ENCODE peak calls at places on chromosomes 16 and 17, in five cellular contexts. B is breast epithelium, A is stomach, Y is testis, I is heart left ventricle. Z is an unnamed sample. For H3K4me1, the result is how much of the 10 kb centered on the place peaks cover.

GRCh38 chr17:75105269-75106080 is 4.3 kb upstream of the ARMC7 start:
- DNase-seq in Y (peak), I (no peak), A (peak), B (no peak), Z (no peak)

GRCh38 chr17:81589612-81590011 is 37.5 kb upstream of the FAAP100 start:
- DNase-seq in B (no peak), Y (no peak), I (no peak), A (no peak), Z (no peak)

GRCh38 chr17:35486920-35487727 is 38.6 kb upstream of the SLFN13 start:
- DNase-seq in Y (no peak), A (peak), I (peak), B (peak), Z (peak)

GRCh38 chr17:45288825-45289224 is 26.9 kb upstream of the SPATA32 start:
- DNase-seq in I (peak), B (peak), Y (no peak), A (peak), Z (peak)

GRCh38 chr17:4759776-4760236 is 11.9 kb upstream of the TM4SF5 start:
- DNase-seq in A (no peak), B (no peak), I (no peak), Y (no peak), Z (no peak)

GRCh38 chr17:32723310-32723955 is 153.5 kb downstream of the MYO1D start:
- DNase-seq in Y (no peak), B (no peak), I (peak), A (no peak), Z (no peak)

GRCh38 chr17:19757536-19758180 is 9.6 kb upstream of the ALDH3A1 start:
- DNase-seq in I (no peak), A (no peak), Y (no peak), B (no peak), Z (no peak)

GRCh38 chr17:45289316-45290268 is 27.2 kb downstream of the MAP3K14 start:
- DNase-seq in B (no peak), I (no peak), A (peak), Y (no peak), Z (no peak)

GRCh38 chr17:70100983-70101382 is 26.0 kb downstream of the KCNJ16 start:
- DNase-seq in B (no peak), A (no peak), Y (no peak), I (no peak), Z (no peak)

GRCh38 chr17:67492251-67492740 is 115.2 kb downstream of the PITPNC1 start:
- DNase-seq in B (no peak), A (no peak), I (no peak), Y (no peak), Z (no peak)

GRCh38 chr17:15414502-15415348 is 52.7 kb downstream of the CDRT4 start:
- DNase-seq in Y (peak), B (peak), A (no peak), I (peak), Z (no peak)

GRCh38 chr17:36862116-36862920 is 75.0 kb upstream of the LHX1 start:
- DNase-seq in Y (no peak), A (no peak), B (no peak), I (no peak), Z (no peak)

GRCh38 chr16:66154801-66155200 is 211.7 kb upstream of the CDH5 start:
- DNase-seq in B (no peak), Y (no peak), A (no peak), I (no peak), Z (no peak)

GRCh38 chr17:77505460-77505769 is 364.6 kb downstream of the SEC14L1 start:
- DNase-seq in I (peak), A (no peak), B (no peak), Y (no peak), Z (no peak)

GRCh38 chr17:54968954-54969400 is 412 bp downstream of the STXBP4 start:
- DNase-seq in Y (no peak), B (peak), I (no peak), A (no peak), Z (no peak)

GRCh38 chr17:69269174-69269998 is 40.8 kb upstream of the ABCA10 start:
- DNase-seq in I (no peak), Y (no peak), B (no peak), A (no peak), Z (no peak)

GRCh38 chr16:50238868-50239301 is 27.5 kb upstream of the ADCY7 start:
- DNase-seq in Y (no peak), I (no peak), A (no peak), B (no peak), Z (no peak)

GRCh38 chr16:73065617-73066313 is 17.8 kb upstream of the ZFHX3 start:
- DNase-seq in A (no peak), I (peak), Y (no peak), B (no peak), Z (no peak)

GRCh38 chr17:33082529-33083148 is 91.0 kb downstream of the SPACA3 start:
- DNase-seq in Y (no peak), A (no peak), B (no peak), I (no peak), Z (no peak)

GRCh38 chr17:46792071-46792470 is 26.4 kb downstream of the WNT3 start:
- DNase-seq in I (no peak), B (no peak), A (no peak), Y (no peak), Z (no peak)

GRCh38 chr17:9370464-9370863 is 205.2 kb downstream of the STX8 start:
- DNase-seq in Y (no peak), A (no peak), I (no peak), B (no peak), Z (no peak)

GRCh38 chr16:69839798-69840409 is 77.8 kb downstream of the WWP2 start:
- DNase-seq in A (peak), Y (peak), B (peak), I (peak), Z (no peak)

GRCh38 chr16:456891-457483 is 31.5 kb downstream of the RAB11FIP3 start:
- DNase-seq in A (peak), I (no peak), B (no peak), Y (peak), Z (no peak)

GRCh38 chr17:6361733-6362132 is 73.2 kb downstream of the AIPL1 start:
- DNase-seq in B (no peak), Y (peak), I (no peak), A (no peak), Z (no peak)

GRCh38 chr16:66668777-66669444 is 27.6 kb downstream of the CMTM4 start:
- DNase-seq in A (no peak), Y (no peak), I (no peak), B (no peak), Z (no peak)

DNA sequence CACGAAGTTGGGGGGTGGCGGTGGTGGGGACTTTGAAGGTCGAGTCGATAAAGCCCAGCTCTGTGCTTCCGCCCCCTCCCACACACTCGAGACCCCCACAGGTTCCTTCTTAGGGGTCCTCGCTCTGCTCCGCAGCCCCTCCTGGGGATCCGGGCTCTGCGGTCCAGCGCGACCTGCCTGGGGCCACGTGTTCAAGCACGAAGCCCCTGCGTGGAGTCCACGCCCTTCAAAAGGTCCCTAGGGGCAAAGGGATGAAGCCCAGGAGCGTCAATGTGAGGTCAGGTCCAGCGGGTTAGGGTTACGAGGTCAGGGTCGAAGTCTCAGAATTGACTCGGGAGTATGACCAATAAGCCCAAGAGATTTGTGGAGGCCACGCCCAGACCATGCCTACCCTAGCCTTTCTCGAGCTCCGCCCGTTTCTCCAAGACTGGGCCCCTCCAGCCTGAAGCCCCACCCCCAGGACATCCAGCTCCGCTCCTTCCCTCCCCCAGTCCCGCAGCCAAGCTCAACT is 786 bp upstream of the CACNA1G start:
- DNase-seq in A (peak), Y (peak), I (peak), B (peak), Z (peak)
- H3K4me1 ChIP-seq in A (half or more), Y (under half), I (under half), B (under half), Z (under half)

GRCh38 chr17:21041753-21042433 is 918 bp downstream of the USP22 start:
- DNase-seq in Y (peak), A (peak), B (peak), I (peak), Z (peak)
- TF ChIP-seq POLR2A in Y (no peak), A (no peak), B (no peak), I (no peak), Z (no peak)

GRCh38 chr16:90019543-90020259 is 445 bp upstream of the DBNDD1 start:
- DNase-seq in I (no peak), B (no peak), A (peak), Y (peak), Z (no peak)

GRCh38 chr16:90016339-90016950 is 2.8 kb downstream of the DBNDD1 start:
- DNase-seq in B (no peak), A (no peak), Y (no peak), I (no peak), Z (no peak)

GRCh38 chr16:90020260-90020837 is 1.1 kb upstream of the DBNDD1 start:
- DNase-seq in I (no peak), Y (no peak), A (no peak), B (no peak), Z (no peak)

GRCh38 chr16:90019201-90019542 is at the start of gene DBNDD1:
- DNase-seq in I (no peak), A (peak), B (no peak), Y (no peak), Z (no peak)

DNA sequence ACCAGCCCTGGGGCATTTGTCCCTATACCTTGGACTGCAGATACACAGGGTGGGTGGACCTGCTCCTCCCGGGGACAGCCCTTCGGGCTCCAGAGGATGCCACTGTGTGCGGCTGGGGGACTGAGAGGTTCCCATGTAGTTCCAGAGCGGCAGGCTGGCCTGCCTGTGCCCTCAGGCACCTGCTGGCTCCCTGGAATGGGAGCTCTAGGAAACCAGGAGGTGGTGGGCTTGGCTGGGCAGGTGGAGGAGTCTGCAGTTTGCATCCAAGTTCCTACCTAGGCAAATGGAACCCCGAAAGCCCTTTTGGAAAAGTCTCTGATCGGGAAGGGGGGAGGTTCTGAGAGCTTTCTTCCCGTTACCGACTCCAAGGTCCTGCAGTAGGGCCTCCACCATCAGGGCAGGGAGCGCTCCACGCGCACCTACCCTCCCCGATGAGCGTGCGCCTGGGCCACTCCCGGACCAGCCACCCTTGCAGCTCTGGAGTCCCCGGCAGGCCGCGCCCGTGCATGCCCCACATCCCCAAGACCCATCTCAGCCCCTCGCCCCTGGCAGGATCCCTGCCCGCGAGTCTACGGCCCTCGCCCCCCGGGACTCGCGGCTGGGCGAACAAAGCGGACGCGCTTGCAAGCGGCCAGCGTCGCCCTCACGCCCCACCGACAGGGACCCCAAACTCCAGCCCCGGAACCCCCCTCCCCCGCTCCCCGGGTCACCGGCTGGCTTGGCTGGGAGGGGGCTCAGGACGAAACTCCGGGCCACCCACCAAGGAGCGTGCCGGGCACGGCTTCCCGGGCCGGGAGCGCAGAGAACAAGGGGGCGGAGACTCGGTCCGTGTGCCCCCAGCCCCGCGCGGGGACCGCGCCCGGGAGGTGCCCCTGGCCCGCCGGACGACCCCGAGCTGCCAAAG is 707 bp downstream of the DBNDD1 start:
- DNase-seq in I (no peak), Y (peak), A (peak), B (no peak), Z (no peak)
- H3K4me3 ChIP-seq in I (peak), Y (peak), A (peak), B (peak), Z (peak)

DNA sequence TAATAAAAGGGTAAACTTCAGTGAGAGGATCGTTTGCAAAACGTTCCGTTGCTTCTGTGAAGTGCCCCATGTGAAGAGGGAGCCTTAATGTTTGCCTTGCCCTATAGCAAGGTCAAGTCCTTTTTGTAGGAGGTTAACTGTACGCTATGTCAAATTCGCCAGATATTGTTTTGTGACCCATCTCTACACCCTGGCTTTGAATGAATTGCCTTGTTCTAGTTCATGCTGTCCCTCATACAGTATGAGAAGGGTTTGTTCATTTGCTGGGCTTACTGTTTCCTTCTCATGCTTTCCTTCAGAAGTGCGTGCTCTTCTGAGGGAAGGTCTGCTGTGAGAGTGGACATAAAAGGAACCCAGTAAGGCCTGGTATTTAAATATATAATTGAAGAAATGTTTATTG is 1.6 kb downstream of the MAP3K3 start:
- DNase-seq in B (no peak), A (no peak), Y (no peak), I (no peak), Z (no peak)
- H3K4me1 ChIP-seq in B (under half), A (half or more), Y (under half), I (under half), Z (under half)

DNA sequence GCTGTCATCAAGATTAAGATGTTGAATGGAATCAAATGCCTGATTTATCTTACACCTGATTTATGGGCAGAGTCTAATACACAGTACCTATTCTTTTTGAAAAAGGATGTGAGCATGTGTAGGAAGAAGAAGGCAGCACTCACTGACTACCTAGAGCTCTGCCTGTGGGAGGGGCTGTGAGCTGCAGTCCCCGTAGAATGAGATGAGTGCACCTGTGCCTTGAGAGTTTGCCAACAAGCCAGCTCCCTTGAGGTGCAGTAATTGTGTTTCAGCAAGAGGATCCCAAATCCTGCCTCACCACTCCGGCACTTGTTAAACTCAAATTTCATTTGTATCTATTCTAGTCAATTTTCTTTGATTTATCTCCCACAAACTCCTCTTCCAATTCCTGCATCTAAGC is 46.0 kb downstream of the CDH11 start:
- DNase-seq in Y (no peak), A (no peak), I (no peak), B (no peak), Z (no peak)
- TF ChIP-seq POLR2A in Y (no peak), A (no peak), I (no peak), B (no peak), Z (no peak)

GRCh38 chr17:17628388-17629008 is 37.0 kb upstream of the PEMT start:
- DNase-seq in Y (no peak), A (peak), B (peak), I (no peak), Z (no peak)
- H3K4me3 ChIP-seq in Y (no peak), A (no peak), B (peak), I (no peak), Z (no peak)